ENCODE peak calls at places on chromosomes 6 and 20, in ten cellular contexts. One of them, this sample, is unnamed.

GRCh38 chr6:42431356-42431755 is 20.4 kb downstream of the TRERF1 start:
- DNase-seq in activated CD8-positive, alpha-beta memory T cell treated with anti-CD3 and anti-CD28 coated beads for 4 hours: no peak
- DNase-seq in left ventricle myocardium inferior: no peak
- DNase-seq in A172: no peak
- DNase-seq in stimulated activated CD8-positive, alpha-beta memory T cell treated with anti-CD3 and anti-CD28 coated beads, Interleukin-7, amount 100 ng/mL, for 1 hour: no peak
- DNase-seq in astrocyte of the spinal cord: no peak
- DNase-seq in H54: no peak
- DNase-seq in substantia nigra: no peak
- DNase-seq in non-pigmented ciliary epithelial cell: no peak
- DNase-seq in tibial artery: no peak
- DNase-seq in this sample: no peak

GRCh38 chr6:80210618-80211017 is 104.1 kb downstream of the BCKDHB start:
- DNase-seq in substantia nigra: no peak
- DNase-seq in astrocyte of the spinal cord: peak
- DNase-seq in A172: no peak
- DNase-seq in stimulated activated CD8-positive, alpha-beta memory T cell treated with anti-CD3 and anti-CD28 coated beads, Interleukin-7, amount 100 ng/mL, for 1 hour: no peak
- DNase-seq in H54: no peak
- DNase-seq in activated CD8-positive, alpha-beta memory T cell treated with anti-CD3 and anti-CD28 coated beads for 4 hours: no peak
- DNase-seq in non-pigmented ciliary epithelial cell: no peak
- DNase-seq in left ventricle myocardium inferior: peak
- DNase-seq in tibial artery: no peak
- DNase-seq in this sample: no peak

GRCh38 chr6:121531658-121532167 is 96.3 kb downstream of the GJA1 start:
- DNase-seq in H54: no peak
- DNase-seq in activated CD8-positive, alpha-beta memory T cell treated with anti-CD3 and anti-CD28 coated beads for 4 hours: no peak
- DNase-seq in tibial artery: no peak
- DNase-seq in astrocyte of the spinal cord: no peak
- DNase-seq in stimulated activated CD8-positive, alpha-beta memory T cell treated with anti-CD3 and anti-CD28 coated beads, Interleukin-7, amount 100 ng/mL, for 1 hour: no peak
- DNase-seq in substantia nigra: no peak
- DNase-seq in left ventricle myocardium inferior: no peak
- DNase-seq in non-pigmented ciliary epithelial cell: no peak
- DNase-seq in A172: no peak
- DNase-seq in this sample: no peak

GRCh38 chr6:4017847-4018193 is 61.1 kb downstream of the FAM217A start:
- DNase-seq in activated CD8-positive, alpha-beta memory T cell treated with anti-CD3 and anti-CD28 coated beads for 4 hours: no peak
- DNase-seq in A172: peak
- DNase-seq in stimulated activated CD8-positive, alpha-beta memory T cell treated with anti-CD3 and anti-CD28 coated beads, Interleukin-7, amount 100 ng/mL, for 1 hour: no peak
- DNase-seq in substantia nigra: no peak
- DNase-seq in H54: peak
- DNase-seq in left ventricle myocardium inferior: no peak
- DNase-seq in astrocyte of the spinal cord: peak
- DNase-seq in non-pigmented ciliary epithelial cell: no peak
- DNase-seq in tibial artery: no peak
- DNase-seq in this sample: no peak

GRCh38 chr6:89500486-89501020 is 67.6 kb downstream of the ANKRD6 start:
- DNase-seq in left ventricle myocardium inferior: no peak
- DNase-seq in A172: no peak
- DNase-seq in H54: no peak
- DNase-seq in tibial artery: no peak
- DNase-seq in substantia nigra: no peak
- DNase-seq in stimulated activated CD8-positive, alpha-beta memory T cell treated with anti-CD3 and anti-CD28 coated beads, Interleukin-7, amount 100 ng/mL, for 1 hour: no peak
- DNase-seq in non-pigmented ciliary epithelial cell: no peak
- DNase-seq in astrocyte of the spinal cord: no peak
- DNase-seq in activated CD8-positive, alpha-beta memory T cell treated with anti-CD3 and anti-CD28 coated beads for 4 hours: no peak
- DNase-seq in this sample: no peak

GRCh38 chr20:38883081-38883980 is 42.9 kb upstream of the FAM83D start:
- DNase-seq in substantia nigra: no peak
- DNase-seq in non-pigmented ciliary epithelial cell: no peak
- DNase-seq in A172: peak
- DNase-seq in H54: no peak
- DNase-seq in astrocyte of the spinal cord: no peak
- DNase-seq in left ventricle myocardium inferior: no peak
- DNase-seq in tibial artery: no peak
- DNase-seq in activated CD8-positive, alpha-beta memory T cell treated with anti-CD3 and anti-CD28 coated beads for 4 hours: no peak
- DNase-seq in stimulated activated CD8-positive, alpha-beta memory T cell treated with anti-CD3 and anti-CD28 coated beads, Interleukin-7, amount 100 ng/mL, for 1 hour: no peak
- DNase-seq in this sample: no peak

GRCh38 chr20:36261389-36262105 is 25.3 kb downstream of the AAR2 start:
- DNase-seq in tibial artery: no peak
- DNase-seq in activated CD8-positive, alpha-beta memory T cell treated with anti-CD3 and anti-CD28 coated beads for 4 hours: no peak
- DNase-seq in stimulated activated CD8-positive, alpha-beta memory T cell treated with anti-CD3 and anti-CD28 coated beads, Interleukin-7, amount 100 ng/mL, for 1 hour: no peak
- DNase-seq in non-pigmented ciliary epithelial cell: no peak
- DNase-seq in left ventricle myocardium inferior: no peak
- DNase-seq in A172: no peak
- DNase-seq in substantia nigra: no peak
- DNase-seq in H54: no peak
- DNase-seq in astrocyte of the spinal cord: no peak
- DNase-seq in this sample: no peak

GRCh38 chr20:63167026-63167917 is 48.7 kb downstream of the YTHDF1 start:
- DNase-seq in activated CD8-positive, alpha-beta memory T cell treated with anti-CD3 and anti-CD28 coated beads for 4 hours: no peak
- DNase-seq in astrocyte of the spinal cord: no peak
- DNase-seq in stimulated activated CD8-positive, alpha-beta memory T cell treated with anti-CD3 and anti-CD28 coated beads, Interleukin-7, amount 100 ng/mL, for 1 hour: no peak
- DNase-seq in A172: peak
- DNase-seq in left ventricle myocardium inferior: no peak
- DNase-seq in tibial artery: no peak
- DNase-seq in H54: no peak
- DNase-seq in non-pigmented ciliary epithelial cell: no peak
- DNase-seq in substantia nigra: no peak
- DNase-seq in this sample: no peak

GRCh38 chr6:45728674-45729073 is 287.0 kb downstream of the CLIC5 start:
- DNase-seq in A172: no peak
- DNase-seq in stimulated activated CD8-positive, alpha-beta memory T cell treated with anti-CD3 and anti-CD28 coated beads, Interleukin-7, amount 100 ng/mL, for 1 hour: no peak
- DNase-seq in non-pigmented ciliary epithelial cell: no peak
- DNase-seq in H54: no peak
- DNase-seq in tibial artery: no peak
- DNase-seq in left ventricle myocardium inferior: no peak
- DNase-seq in astrocyte of the spinal cord: peak
- DNase-seq in substantia nigra: no peak
- DNase-seq in activated CD8-positive, alpha-beta memory T cell treated with anti-CD3 and anti-CD28 coated beads for 4 hours: no peak
- DNase-seq in this sample: no peak

GRCh38 chr6:56046576-56046975 is 171.2 kb upstream of the BMP5 start:
- DNase-seq in astrocyte of the spinal cord: peak
- DNase-seq in H54: peak
- DNase-seq in left ventricle myocardium inferior: peak
- DNase-seq in A172: peak
- DNase-seq in stimulated activated CD8-positive, alpha-beta memory T cell treated with anti-CD3 and anti-CD28 coated beads, Interleukin-7, amount 100 ng/mL, for 1 hour: no peak
- DNase-seq in substantia nigra: no peak
- DNase-seq in activated CD8-positive, alpha-beta memory T cell treated with anti-CD3 and anti-CD28 coated beads for 4 hours: no peak
- DNase-seq in non-pigmented ciliary epithelial cell: peak
- DNase-seq in tibial artery: peak
- DNase-seq in this sample: no peak

GRCh38 chr6:128807577-128807976 is 75.4 kb upstream of the LAMA2 start:
- DNase-seq in astrocyte of the spinal cord: peak
- DNase-seq in substantia nigra: no peak
- DNase-seq in A172: peak
- DNase-seq in tibial artery: no peak
- DNase-seq in stimulated activated CD8-positive, alpha-beta memory T cell treated with anti-CD3 and anti-CD28 coated beads, Interleukin-7, amount 100 ng/mL, for 1 hour: no peak
- DNase-seq in activated CD8-positive, alpha-beta memory T cell treated with anti-CD3 and anti-CD28 coated beads for 4 hours: no peak
- DNase-seq in H54: no peak
- DNase-seq in left ventricle myocardium inferior: no peak
- DNase-seq in non-pigmented ciliary epithelial cell: peak
- DNase-seq in this sample: no peak

GRCh38 chr6:24910850-24911712 is 24.7 kb downstream of the RIPOR2 start:
- DNase-seq in left ventricle myocardium inferior: peak
- DNase-seq in H54: no peak
- DNase-seq in stimulated activated CD8-positive, alpha-beta memory T cell treated with anti-CD3 and anti-CD28 coated beads, Interleukin-7, amount 100 ng/mL, for 1 hour: no peak
- DNase-seq in non-pigmented ciliary epithelial cell: no peak
- DNase-seq in substantia nigra: no peak
- DNase-seq in A172: no peak
- DNase-seq in astrocyte of the spinal cord: no peak
- DNase-seq in tibial artery: peak
- DNase-seq in activated CD8-positive, alpha-beta memory T cell treated with anti-CD3 and anti-CD28 coated beads for 4 hours: no peak
- DNase-seq in this sample: peak

GRCh38 chr6:95133578-95133977 is 443.8 kb upstream of the MANEA start:
- DNase-seq in stimulated activated CD8-positive, alpha-beta memory T cell treated with anti-CD3 and anti-CD28 coated beads, Interleukin-7, amount 100 ng/mL, for 1 hour: no peak
- DNase-seq in non-pigmented ciliary epithelial cell: no peak
- DNase-seq in A172: no peak
- DNase-seq in activated CD8-positive, alpha-beta memory T cell treated with anti-CD3 and anti-CD28 coated beads for 4 hours: no peak
- DNase-seq in left ventricle myocardium inferior: no peak
- DNase-seq in substantia nigra: no peak
- DNase-seq in astrocyte of the spinal cord: peak
- DNase-seq in tibial artery: no peak
- DNase-seq in H54: no peak
- DNase-seq in this sample: no peak

GRCh38 chr6:107657755-107658461 is 166.2 kb downstream of the SCML4 start:
- DNase-seq in astrocyte of the spinal cord: peak
- DNase-seq in non-pigmented ciliary epithelial cell: no peak
- DNase-seq in substantia nigra: no peak
- DNase-seq in tibial artery: peak
- DNase-seq in stimulated activated CD8-positive, alpha-beta memory T cell treated with anti-CD3 and anti-CD28 coated beads, Interleukin-7, amount 100 ng/mL, for 1 hour: peak
- DNase-seq in left ventricle myocardium inferior: peak
- DNase-seq in H54: peak
- DNase-seq in A172: peak
- DNase-seq in activated CD8-positive, alpha-beta memory T cell treated with anti-CD3 and anti-CD28 coated beads for 4 hours: peak
- DNase-seq in this sample: no peak

GRCh38 chr6:125753218-125753936 is 3.9 kb downstream of the HEY2 start:
- DNase-seq in substantia nigra: no peak
- DNase-seq in activated CD8-positive, alpha-beta memory T cell treated with anti-CD3 and anti-CD28 coated beads for 4 hours: no peak
- DNase-seq in left ventricle myocardium inferior: no peak
- DNase-seq in stimulated activated CD8-positive, alpha-beta memory T cell treated with anti-CD3 and anti-CD28 coated beads, Interleukin-7, amount 100 ng/mL, for 1 hour: no peak
- DNase-seq in tibial artery: peak
- DNase-seq in H54: no peak
- DNase-seq in astrocyte of the spinal cord: peak
- DNase-seq in A172: peak
- DNase-seq in non-pigmented ciliary epithelial cell: peak
- DNase-seq in this sample: no peak

GRCh38 chr6:34560366-34561226 is 4.5 kb upstream of the SPDEF start:
- DNase-seq in left ventricle myocardium inferior: peak
- DNase-seq in astrocyte of the spinal cord: no peak
- DNase-seq in substantia nigra: no peak
- DNase-seq in tibial artery: no peak
- DNase-seq in non-pigmented ciliary epithelial cell: peak
- DNase-seq in activated CD8-positive, alpha-beta memory T cell treated with anti-CD3 and anti-CD28 coated beads for 4 hours: no peak
- DNase-seq in stimulated activated CD8-positive, alpha-beta memory T cell treated with anti-CD3 and anti-CD28 coated beads, Interleukin-7, amount 100 ng/mL, for 1 hour: no peak
- DNase-seq in H54: no peak
- DNase-seq in A172: peak
- DNase-seq in this sample: no peak

GRCh38 chr6:97864366-97864765 is 581.4 kb upstream of the MMS22L start:
- DNase-seq in activated CD8-positive, alpha-beta memory T cell treated with anti-CD3 and anti-CD28 coated beads for 4 hours: no peak
- DNase-seq in astrocyte of the spinal cord: no peak
- DNase-seq in non-pigmented ciliary epithelial cell: no peak
- DNase-seq in left ventricle myocardium inferior: no peak
- DNase-seq in substantia nigra: no peak
- DNase-seq in tibial artery: no peak
- DNase-seq in H54: no peak
- DNase-seq in stimulated activated CD8-positive, alpha-beta memory T cell treated with anti-CD3 and anti-CD28 coated beads, Interleukin-7, amount 100 ng/mL, for 1 hour: no peak
- DNase-seq in A172: no peak
- DNase-seq in this sample: no peak